ENCODE peak calls at places on chromosomes 12 and 14, in five cellular contexts. X is mesenchymal stem cell, C is neuronal stem cell, E is H9, Z is H1. Q is an unnamed sample.

GRCh38 chr14:29608861-29609260 is 318.8 kb downstream of the PRKD1 start:
- DNase-seq in X (no peak), E (no peak), Z (no peak), C (no peak), Q (no peak)

GRCh38 chr14:94104731-94105130 is 5.8 kb upstream of the IFI27 start:
- DNase-seq in Z (no peak), C (no peak), X (no peak), E (no peak), Q (no peak)

GRCh38 chr14:90398315-90398811 is 1.5 kb downstream of the CALM1 start:
- DNase-seq in E (peak; percentile 43), C (no peak), Z (no peak), X (peak; percentile 54), Q (peak; percentile 46)

GRCh38 chr12:116069943-116070342 is 207.6 kb downstream of the MED13L start:
- DNase-seq in E (no peak), X (no peak), Z (no peak), C (no peak), Q (no peak)

GRCh38 chr12:94372379-94372930 is 87.2 kb downstream of the CEP83 start:
- DNase-seq in X (no peak), Z (no peak), E (no peak), C (no peak), Q (no peak)

GRCh38 chr14:73759714-73760597 is 45.8 kb upstream of the PNMA1 start:
- DNase-seq in X (peak; percentile 99), E (peak; percentile 97), C (peak; percentile 88), Z (peak; percentile 84), Q (peak; percentile 98)

GRCh38 chr12:26937443-26937862 is 328 bp downstream of the INTS13 start:
- DNase-seq in Z (no peak), X (no peak), C (no peak), E (no peak), Q (no peak)

GRCh38 chr12:92224685-92225331 is 79.2 kb upstream of the BTG1 start:
- DNase-seq in C (no peak), X (peak; percentile 81), Z (no peak), E (no peak), Q (peak; percentile 94)

GRCh38 chr12:112998997-112999767 is 20.9 kb downstream of the OAS2 start:
- DNase-seq in X (no peak), Z (no peak), E (peak; percentile 23), C (no peak), Q (no peak)

GRCh38 chr14:72128629-72129028 is 196.4 kb downstream of the RGS6 start:
- DNase-seq in X (no peak), C (no peak), E (no peak), Z (no peak), Q (peak; percentile 69)

GRCh38 chr14:67461341-67461985 is 27.1 kb downstream of the TMEM229B start:
- DNase-seq in E (no peak), Z (no peak), X (peak; percentile 66), C (no peak), Q (peak; percentile 2)

GRCh38 chr14:53006931-53007330 is 56.1 kb upstream of the FERMT2 start:
- DNase-seq in E (peak; percentile 38), Z (no peak), X (no peak), C (no peak), Q (no peak)

GRCh38 chr14:63770187-63770807 is 42.4 kb upstream of the SGPP1 start:
- DNase-seq in X (peak; percentile 61), C (no peak), E (no peak), Z (no peak), Q (peak; percentile 41)

GRCh38 chr14:45658226-45658916 is 405.4 kb upstream of the MIS18BP1 start:
- DNase-seq in Z (no peak), X (no peak), E (no peak), C (no peak), Q (no peak)

GRCh38 chr12:83365317-83365716 is 678.6 kb downstream of the TMTC2 start:
- DNase-seq in Z (no peak), X (no peak), E (peak; percentile 26), C (no peak), Q (no peak)

GRCh38 chr12:124663771-124664366 is 96.5 kb upstream of the NCOR2 start:
- DNase-seq in X (peak; percentile 36), E (no peak), Z (no peak), C (no peak), Q (no peak)

GRCh38 chr14:20631023-20631820 is 10.3 kb downstream of the OR6S1 start:
- DNase-seq in C (no peak), E (peak; percentile 71), X (peak; percentile 73), Z (no peak), Q (no peak)

GRCh38 chr12:90027889-90028570 is 319.4 kb upstream of the ATP2B1 start:
- DNase-seq in E (no peak), Z (no peak), X (peak; percentile 71), C (no peak), Q (peak; percentile 8)

GRCh38 chr14:35814371-35815005 is 5.4 kb upstream of the RALGAPA1 start:
- DNase-seq in E (peak; percentile 68), Z (no peak), C (peak; percentile 49), X (peak; percentile 68), Q (peak; percentile 40)

GRCh38 chr14:79480212-79480611 is 731.1 kb downstream of the DIO2 start:
- DNase-seq in E (no peak), Z (no peak), X (no peak), C (no peak), Q (peak; percentile 26)

GRCh38 chr12:118164798-118165486 is 29.0 kb downstream of the PEBP1 start:
- DNase-seq in Z (no peak), C (peak; percentile 18), X (peak; percentile 37), E (peak; percentile 60), Q (no peak)

GRCh38 chr12:90301734-90302133 is 593.1 kb upstream of the ATP2B1 start:
- DNase-seq in Z (no peak), C (no peak), X (no peak), E (no peak), Q (no peak)

GRCh38 chr14:29444805-29445204 is 482.8 kb downstream of the PRKD1 start:
- DNase-seq in X (no peak), Z (no peak), E (no peak), C (no peak), Q (no peak)

DNA sequence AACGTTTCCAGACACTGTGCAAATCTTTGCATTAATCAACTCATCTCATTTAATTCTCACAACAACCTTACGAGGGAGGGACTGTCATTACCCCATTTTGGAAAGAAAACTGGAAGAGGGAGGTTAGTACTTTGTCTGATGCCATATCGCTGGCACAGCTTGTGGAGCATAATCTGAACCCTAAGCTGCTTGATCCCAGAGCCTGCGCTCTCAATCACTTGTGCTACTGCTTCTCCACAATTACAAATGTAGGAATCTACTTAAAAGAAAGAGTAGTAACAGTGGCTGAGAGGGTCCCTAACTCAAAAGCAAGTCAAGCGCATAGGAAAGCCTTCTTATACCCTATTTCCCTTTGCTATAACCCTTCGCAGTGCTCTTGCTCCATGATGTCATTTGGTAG is 3.2 kb downstream of the EFS start:
- DNase-seq in C (no peak), E (no peak), Z (no peak), X (no peak), Q (no peak)
- H2BK12ac ChIP-seq in C (no peak overlapping the region), E (no peak overlapping the region), Z (no peak overlapping the region), X (no peak overlapping the region), Q (no peak overlapping the region)

GRCh38 chr14:24915403-24915921 is 134.5 kb downstream of the STXBP6 start:
- DNase-seq in Z (no peak), E (no peak), X (no peak), C (no peak), Q (no peak)

GRCh38 chr14:24911324-24912095 is 138.4 kb downstream of the STXBP6 start:
- DNase-seq in C (no peak), E (no peak), Z (no peak), X (peak; percentile 73), Q (no peak)

GRCh38 chr14:24913026-24913425 is 136.9 kb downstream of the STXBP6 start:
- DNase-seq in C (no peak), Z (no peak), E (no peak), X (no peak), Q (no peak)

GRCh38 chr14:24915958-24916595 is 133.9 kb downstream of the STXBP6 start:
- DNase-seq in X (no peak), E (no peak), Z (no peak), C (no peak), Q (no peak)

DNA sequence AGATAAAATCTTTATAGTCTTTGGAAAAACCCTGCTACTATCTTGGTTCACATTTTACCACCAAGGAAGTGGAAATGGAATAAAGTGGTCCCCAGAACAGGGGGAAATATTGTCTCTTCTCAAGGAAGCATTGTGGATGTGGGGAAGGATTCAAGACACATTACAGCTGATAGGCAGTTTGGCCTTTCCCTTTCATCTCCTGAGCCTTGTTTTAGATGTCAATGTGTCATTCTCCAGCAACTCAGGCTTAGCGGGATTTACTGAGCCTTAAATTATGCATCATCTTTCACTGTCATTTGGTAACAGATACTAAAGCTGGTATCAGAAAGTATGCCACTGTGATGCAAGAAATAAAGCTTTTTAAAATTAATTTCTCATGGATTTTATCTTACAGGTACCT is 136.2 kb downstream of the STXBP6 start:
- DNase-seq in C (no peak), E (no peak), Z (no peak), X (no peak), Q (no peak)
- H2BK12ac ChIP-seq in C (no peak overlapping the region), E (no peak overlapping the region), Z (no peak overlapping the region), X (no peak overlapping the region), Q (no peak overlapping the region)

GRCh38 chr14:68813318-68813838 is 20.5 kb upstream of the ZFP36L1 start:
- DNase-seq in E (no peak), Z (no peak), X (no peak), C (no peak), Q (peak; percentile 27)

GRCh38 chr14:68808696-68809095 is 15.8 kb upstream of the ZFP36L1 start:
- DNase-seq in E (peak; percentile 26), C (no peak), Z (no peak), X (no peak), Q (no peak)

GRCh38 chr14:68810173-68811153 is 17.6 kb upstream of the ZFP36L1 start:
- DNase-seq in Z (no peak), E (no peak), C (no peak), X (no peak), Q (no peak)

GRCh38 chr14:68809524-68809923 is 16.7 kb upstream of the ZFP36L1 start:
- DNase-seq in Z (no peak), E (no peak), C (no peak), X (no peak), Q (no peak)

DNA sequence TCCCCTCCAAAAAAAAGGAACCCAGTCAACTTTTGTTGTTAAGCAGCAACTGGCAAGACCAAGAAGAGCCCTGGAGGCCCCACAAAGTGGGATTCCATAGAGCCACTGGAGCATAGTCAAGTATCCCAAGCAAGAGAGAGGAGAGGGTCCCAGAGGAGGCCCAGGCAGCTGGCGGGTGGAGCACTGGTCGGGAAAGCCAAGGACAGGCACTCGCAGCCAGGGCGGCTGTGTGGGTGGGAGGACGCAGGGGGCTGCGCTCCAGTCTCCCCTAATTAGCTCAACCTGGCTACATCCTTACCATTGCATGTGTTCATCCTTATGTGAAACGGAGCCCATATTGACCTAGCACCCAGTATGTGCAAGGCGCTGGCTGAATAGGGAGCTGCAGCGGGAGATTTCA is 18.3 kb upstream of the ZFP36L1 start:
- DNase-seq in X (no peak), E (peak; percentile 23), C (no peak), Z (no peak), Q (no peak)
- H2BK12ac ChIP-seq in X (peak overlapping the region; percentile 80), E (no peak overlapping the region), C (peak overlapping the region; percentile 4), Z (peak overlapping the region; percentile 18), Q (no peak overlapping the region)

GRCh38 chr12:43349863-43350262 is 202.1 kb downstream of the ADAMTS20 start:
- DNase-seq in Z (no peak), C (no peak), X (peak; percentile 19), E (no peak), Q (peak; percentile 26)

GRCh38 chr12:43348221-43348620 is 203.8 kb downstream of the ADAMTS20 start:
- DNase-seq in X (no peak), C (no peak), Z (no peak), E (no peak), Q (no peak)

GRCh38 chr12:43347026-43347425 is 205.0 kb downstream of the ADAMTS20 start:
- DNase-seq in E (no peak), Z (no peak), X (no peak), C (no peak), Q (no peak)

GRCh38 chr12:43345023-43345422 is 207.0 kb downstream of the ADAMTS20 start:
- DNase-seq in Z (no peak), X (no peak), C (no peak), E (no peak), Q (no peak)
- H2BK12ac ChIP-seq in Z (no peak overlapping the region), X (no peak overlapping the region), C (no peak overlapping the region), E (no peak overlapping the region), Q (no peak overlapping the region)